ENCODE peak calls at places on chromosomes 4 and X, in seven cellular contexts. E is bronchial epithelial cell, W is dorsolateral prefrontal cortex, Z is C1 segment of cervical spinal cord, M is NCI-H69, N is cardiac fibroblast, G is nucleus accumbens. U is an unnamed sample.
A peak's percentile ranks its signal among the peaks of the same experiment; 100 is the strongest.

GRCh38 chr4:114386637-114387233 is 211.9 kb upstream of the UGT8 start:
- DNase-seq in M (peak; percentile 33), W (no peak), Z (no peak), E (peak; percentile 34), N (peak; percentile 63), G (no peak), U (no peak)

GRCh38 chr4:132709024-132709423 is 440.1 kb upstream of the PCDH10 start:
- DNase-seq in G (no peak), Z (no peak), E (no peak), N (no peak), W (no peak), M (no peak), U (no peak)

GRCh38 chr4:73852771-73853170 is 325 bp upstream of the PF4V1 start:
- DNase-seq in M (no peak), G (no peak), N (no peak), W (no peak), Z (no peak), E (no peak), U (no peak)

GRCh38 chr4:57159866-57160265 is 49.7 kb upstream of the IGFBP7 start:
- DNase-seq in M (no peak), G (no peak), N (no peak), W (no peak), E (peak; percentile 55), Z (no peak), U (no peak)

GRCh38 chrX:79082886-79083285 is 61.6 kb upstream of the GPR174 start:
- DNase-seq in W (no peak), Z (no peak), N (no peak), M (no peak), E (no peak), G (no peak), U (no peak)

GRCh38 chrX:134548844-134549205 is 88.9 kb downstream of the HPRT1 start:
- DNase-seq in N (no peak), M (peak; percentile 51), Z (no peak), G (no peak), E (no peak), W (no peak), U (no peak)

GRCh38 chr4:147732516-147733193 is 767 bp downstream of the ARHGAP10 start:
- DNase-seq in M (peak; percentile 68), Z (no peak), E (peak; percentile 23), G (no peak), W (no peak), N (peak; percentile 55), U (no peak)

GRCh38 chrX:39850630-39851152 is 247.1 kb downstream of the BCOR start:
- DNase-seq in G (no peak), M (peak; percentile 93), N (peak; percentile 68), W (no peak), Z (no peak), E (no peak), U (no peak)

GRCh38 chr4:52894408-52894807 is 32.3 kb downstream of the RASL11B start:
- DNase-seq in N (no peak), W (no peak), Z (no peak), E (no peak), M (no peak), G (no peak), U (no peak)

GRCh38 chr4:105967058-105967658 is 71.9 kb downstream of the NPNT start:
- DNase-seq in M (no peak), W (no peak), E (no peak), G (no peak), Z (no peak), N (no peak), U (no peak)

GRCh38 chr4:121449416-121449815 is 68.6 kb upstream of the QRFPR start:
- DNase-seq in M (no peak), W (no peak), G (no peak), E (no peak), Z (no peak), N (no peak), U (no peak)

GRCh38 chrX:115499112-115499805 is 61.7 kb upstream of the PLS3 start:
- DNase-seq in E (no peak), N (peak; percentile 46), M (peak; percentile 77), G (no peak), W (no peak), Z (no peak), U (no peak)

GRCh38 chr4:173578956-173579355 is 48.9 kb upstream of the HAND2 start:
- DNase-seq in G (no peak), E (no peak), N (no peak), Z (no peak), M (no peak), W (no peak), U (no peak)

GRCh38 chr4:99572527-99573240 is 1.9 kb upstream of the MTTP start:
- DNase-seq in M (no peak), N (no peak), E (peak; percentile 72), W (no peak), Z (no peak), G (no peak), U (no peak)

GRCh38 chr4:170005472-170005871 is 20.7 kb downstream of the MFAP3L start:
- DNase-seq in M (no peak), E (no peak), W (no peak), N (no peak), G (no peak), Z (no peak), U (no peak)

GRCh38 chrX:23699636-23700194 is 32.4 kb downstream of the PRDX4 start:
- DNase-seq in N (peak; percentile 48), E (no peak), M (no peak), W (no peak), G (no peak), Z (no peak), U (no peak)